ENCODE peak calls at places on chromosome 21, in nine cellular contexts. H, X, G, W, C, T, R, D and U are unnamed samples.

GRCh38 chr21:26154776-26155175 is 15.8 kb downstream of the APP start:
- DNase-seq in T (no peak), C (no peak), D (no peak), G (no peak), X (no peak), H (no peak), R (no peak), W (no peak), U (no peak)

GRCh38 chr21:31429500-31429899 is 85.4 kb upstream of the TIAM1 start:
- DNase-seq in C (no peak), H (no peak), T (no peak), R (no peak), G (no peak), W (no peak), X (no peak), D (no peak), U (no peak)

GRCh38 chr21:38929652-38930051 is 123.9 kb downstream of the ETS2 start:
- DNase-seq in H (no peak), T (no peak), W (no peak), G (no peak), R (no peak), X (no peak), C (no peak), D (no peak), U (no peak)

GRCh38 chr21:44510508-44511218 is 29.3 kb downstream of the KRTAP10-1 start:
- DNase-seq in D (no peak), C (peak), H (peak), X (peak), R (no peak), T (peak), G (peak), W (peak), U (peak)

GRCh38 chr21:31218830-31219608 is 125.0 kb downstream of the TIAM1 start:
- DNase-seq in G (no peak), C (peak), H (peak), T (no peak), R (no peak), W (peak), X (no peak), D (peak), U (no peak)

GRCh38 chr21:14736162-14736561 is 190.0 kb upstream of the SAMSN1 start:
- DNase-seq in T (no peak), G (no peak), H (no peak), C (no peak), X (peak), W (no peak), R (no peak), D (no peak), U (no peak)

GRCh38 chr21:32412998-32413504 is 545 bp downstream of the EVA1C start:
- DNase-seq in D (peak), X (no peak), C (no peak), R (peak), T (no peak), W (peak), H (no peak), G (no peak), U (peak)

GRCh38 chr21:40102682-40103081 is 235.4 kb downstream of the PCP4 start:
- DNase-seq in D (no peak), C (no peak), H (no peak), T (no peak), G (no peak), R (no peak), W (no peak), X (no peak), U (no peak)

GRCh38 chr21:17441370-17441769 is 71.5 kb upstream of the CXADR start:
- DNase-seq in W (peak), X (no peak), C (no peak), H (peak), R (no peak), G (no peak), T (no peak), D (no peak), U (no peak)

GRCh38 chr21:31802331-31802730 is 70.4 kb upstream of the SCAF4 start:
- DNase-seq in W (no peak), H (no peak), G (no peak), X (no peak), T (no peak), D (no peak), R (no peak), C (no peak), U (no peak)

GRCh38 chr21:44697811-44698734 is 1.1 kb downstream of the KRTAP10-12 start:
- DNase-seq in X (no peak), G (no peak), H (no peak), T (no peak), R (no peak), C (no peak), W (peak), D (peak), U (no peak)

GRCh38 chr21:34027727-34028461 is 45.5 kb upstream of the MRPS6 start:
- DNase-seq in H (no peak), G (no peak), R (no peak), W (no peak), T (no peak), C (no peak), X (no peak), D (no peak), U (no peak)

GRCh38 chr21:14120091-14120734 is 90.5 kb downstream of the LIPI start:
- DNase-seq in H (no peak), C (peak), X (no peak), W (peak), D (no peak), T (no peak), R (no peak), G (no peak), U (no peak)

GRCh38 chr21:34302496-34302895 is 61.3 kb upstream of the KCNE2 start:
- DNase-seq in C (no peak), W (no peak), G (no peak), D (no peak), X (no peak), H (no peak), R (no peak), T (no peak), U (no peak)

GRCh38 chr21:32565856-32566465 is 19.4 kb downstream of the TCP10L start:
- DNase-seq in X (no peak), H (no peak), G (no peak), T (no peak), D (no peak), W (no peak), R (no peak), C (no peak), U (no peak)

GRCh38 chr21:37710555-37711293 is 205.5 kb downstream of the KCNJ6 start:
- DNase-seq in D (no peak), H (no peak), W (no peak), C (no peak), R (no peak), X (no peak), G (no peak), T (no peak), U (no peak)
- H3K27ac ChIP-seq in D (peak), H (no peak), W (no peak), C (no peak), R (no peak), X (no peak), G (no peak), T (no peak), U (no peak)

GRCh38 chr21:43306911-43307676 is 119.8 kb downstream of the SIK1 start:
- DNase-seq in G (no peak), X (peak), W (no peak), R (peak), H (peak), D (no peak), T (no peak), C (peak), U (peak)

GRCh38 chr21:43304621-43305335 is 122.2 kb downstream of the SIK1 start:
- DNase-seq in G (no peak), H (no peak), R (peak), C (no peak), D (no peak), X (no peak), W (no peak), T (no peak), U (peak)

GRCh38 chr21:43305336-43305665 is 121.6 kb downstream of the SIK1 start:
- DNase-seq in H (no peak), X (no peak), T (no peak), D (no peak), W (no peak), C (no peak), G (no peak), R (no peak), U (peak)

GRCh38 chr21:43306391-43306790 is 120.5 kb downstream of the SIK1 start:
- DNase-seq in D (no peak), W (no peak), X (no peak), G (no peak), H (no peak), C (no peak), R (peak), T (no peak), U (no peak)

DNA sequence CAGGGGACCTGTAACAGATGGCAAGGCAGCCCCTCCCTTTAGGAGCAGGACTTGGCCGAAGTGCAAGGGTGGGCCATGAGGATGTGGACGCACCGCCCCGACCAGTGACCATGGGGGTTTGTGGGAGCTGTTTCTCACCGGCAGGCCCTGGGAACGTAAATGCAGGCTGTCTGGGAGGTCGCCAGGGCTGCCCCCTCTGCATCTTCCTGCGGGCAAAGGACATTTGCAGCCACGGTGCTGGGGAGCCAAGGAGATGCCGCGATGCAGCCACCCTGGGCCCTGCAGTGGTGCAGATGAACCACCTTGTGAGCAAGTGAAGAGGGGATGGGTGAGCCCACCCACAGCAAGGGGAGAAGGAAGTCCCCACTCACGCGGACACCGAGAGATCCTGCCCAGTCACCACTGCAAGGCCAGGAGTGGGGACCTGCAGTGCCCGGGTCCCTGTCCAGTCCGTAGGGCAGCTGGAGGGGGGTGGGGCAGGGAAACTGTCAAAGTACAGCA is 121.1 kb downstream of the SIK1 start:
- DNase-seq in W (no peak), T (no peak), R (peak), D (no peak), X (no peak), G (no peak), H (no peak), C (no peak), U (peak)
- H3K27ac ChIP-seq in W (no peak), T (no peak), R (no peak), D (no peak), X (no peak), G (no peak), H (no peak), C (peak), U (no peak)

GRCh38 chr21:37074546-37074945 is 1.5 kb downstream of the TTC3 start:
- DNase-seq in D (no peak), W (no peak), X (no peak), C (no peak), T (no peak), R (no peak), G (no peak), H (no peak), U (no peak)

GRCh38 chr21:37075214-37075770 is 2.2 kb downstream of the TTC3 start:
- DNase-seq in T (no peak), X (no peak), W (no peak), D (no peak), H (no peak), G (no peak), C (no peak), R (no peak), U (no peak)

GRCh38 chr21:37073417-37074194 is 552 bp downstream of the TTC3 start:
- DNase-seq in G (peak), T (peak), R (peak), W (peak), C (peak), X (peak), H (no peak), D (peak), U (peak)

GRCh38 chr21:37072988-37073416 is at the start of the genes PIGP and TTC3:
- DNase-seq in T (peak), X (peak), W (peak), H (peak), D (peak), R (peak), G (peak), C (peak), U (peak)

GRCh38 chr21:37074195-37074510 is 1.1 kb downstream of the TTC3 start:
- DNase-seq in D (no peak), T (no peak), R (peak), H (peak), G (no peak), W (peak), C (peak), X (peak), U (no peak)
- H3K27ac ChIP-seq in D (peak), T (peak), R (peak), H (peak), G (peak), W (peak), C (peak), X (peak), U (no peak)

GRCh38 chr21:46111857-46112730 is 14.2 kb downstream of the COL6A2 start:
- DNase-seq in C (no peak), W (no peak), G (no peak), R (peak), T (no peak), H (no peak), D (peak), X (peak), U (peak)

GRCh38 chr21:46111193-46111571 is 13.3 kb downstream of the COL6A2 start:
- DNase-seq in R (peak), C (no peak), H (no peak), W (no peak), D (peak), T (no peak), G (no peak), X (no peak), U (peak)

GRCh38 chr21:46110499-46111192 is 12.7 kb downstream of the COL6A2 start:
- DNase-seq in G (no peak), D (peak), R (peak), T (no peak), W (peak), C (no peak), H (no peak), X (peak), U (peak)

GRCh38 chr21:46108827-46109226 is 10.9 kb downstream of the COL6A2 start:
- DNase-seq in G (no peak), C (no peak), W (no peak), H (no peak), R (no peak), T (no peak), D (peak), X (peak), U (peak)

DNA sequence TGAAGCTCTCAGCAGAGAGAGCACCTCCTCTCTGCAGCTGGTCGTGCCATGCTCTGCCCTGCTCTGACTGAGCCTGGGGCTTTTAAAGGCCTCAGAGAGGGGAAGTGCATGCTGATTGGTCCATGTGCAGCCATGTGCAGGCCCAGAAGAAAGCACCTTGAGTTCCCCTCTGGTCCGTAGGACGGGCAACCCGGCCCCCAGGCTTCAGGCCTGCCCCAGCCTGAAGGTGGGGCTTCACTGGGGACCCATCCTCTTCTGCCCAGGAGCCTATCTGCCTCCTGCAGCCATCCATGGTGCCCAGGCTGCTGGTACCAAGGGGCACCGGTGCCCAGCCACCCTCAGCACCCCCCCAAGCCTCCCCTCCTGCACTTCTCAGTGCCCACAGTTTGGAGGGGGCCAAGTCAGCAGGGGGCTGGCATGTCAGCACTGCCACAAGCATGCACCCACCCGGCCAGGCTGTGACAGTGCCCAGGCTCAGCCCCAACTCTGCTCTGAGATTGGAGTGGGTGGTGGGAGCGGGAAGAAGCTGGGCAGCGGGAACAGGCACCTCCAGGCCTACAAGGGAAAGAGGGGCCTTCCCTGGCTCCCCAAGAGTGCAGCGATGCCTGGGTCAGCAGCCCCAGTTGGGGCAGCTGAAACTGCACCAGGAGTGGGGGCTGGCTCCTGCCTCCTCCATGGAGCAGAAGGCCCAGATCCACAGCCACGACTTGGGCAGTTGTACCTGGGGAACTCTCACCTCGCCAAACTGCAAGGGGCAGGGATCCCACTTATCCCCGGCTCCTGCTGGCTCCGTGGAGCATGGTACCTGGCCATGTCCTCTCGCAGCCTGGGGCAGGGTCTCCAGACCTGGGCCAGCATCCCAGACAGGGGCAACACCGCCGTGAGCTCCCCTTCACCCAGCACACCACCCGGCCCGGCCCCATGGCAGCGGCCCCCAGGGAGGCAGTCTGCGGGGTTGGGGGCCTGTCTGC is 11.6 kb downstream of the COL6A2 start:
- DNase-seq in R (peak), D (peak), G (no peak), H (no peak), X (peak), W (peak), T (no peak), C (no peak), U (peak)
- H3K27ac ChIP-seq in R (peak), D (peak), G (no peak), H (no peak), X (peak), W (no peak), T (no peak), C (no peak), U (no peak)

GRCh38 chr21:28374881-28375280 is 617.8 kb downstream of the LTN1 start:
- DNase-seq in W (no peak), T (no peak), R (no peak), H (no peak), D (no peak), C (no peak), G (no peak), X (no peak), U (no peak)

GRCh38 chr21:28371713-28372112 is 621.0 kb downstream of the LTN1 start:
- DNase-seq in D (no peak), G (no peak), H (no peak), R (no peak), W (no peak), X (no peak), T (no peak), C (no peak), U (no peak)

GRCh38 chr21:28378026-28378425 is 614.7 kb downstream of the LTN1 start:
- DNase-seq in G (no peak), T (no peak), X (no peak), C (no peak), R (no peak), D (no peak), W (no peak), H (no peak), U (no peak)

GRCh38 chr21:28375708-28376385 is 616.8 kb downstream of the LTN1 start:
- DNase-seq in D (no peak), H (no peak), G (no peak), W (no peak), R (no peak), X (no peak), T (no peak), C (no peak), U (no peak)
- H3K27ac ChIP-seq in D (no peak), H (no peak), G (no peak), W (no peak), R (no peak), X (no peak), T (no peak), C (no peak), U (peak)